ENCODE peak calls at places on chromosomes 4 and X, in five cellular contexts. L is CD8-positive, alpha-beta T cell; P is lung microvascular endothelial cell; H is stimulated activated CD8-positive, alpha-beta memory T cell treated with anti-CD3 and anti-CD28 coated beads, Interleukin-2, amount 100 ng/mL, for 48 hours; K is ELR. T is an unnamed sample.

GRCh38 chr4:139025841-139026240 is 10.3 kb downstream of the NOCT start:
- DNase-seq in L (no peak), P (no peak), H (no peak), K (peak), T (no peak)

GRCh38 chrX:152637649-152638442 is at the start of gene GABRQ:
- DNase-seq in L (no peak), P (peak), H (peak), K (no peak), T (peak)

GRCh38 chr4:52664479-52664878 is 5.4 kb upstream of the USP46 start:
- DNase-seq in L (no peak), P (no peak), H (no peak), K (no peak), T (no peak)

GRCh38 chr4:1501754-1502500 is 95.7 kb upstream of the NKX1-1 start:
- DNase-seq in L (no peak), P (no peak), H (no peak), K (no peak), T (no peak)

GRCh38 chr4:49032440-49033161 is 46.5 kb downstream of the CWH43 start:
- DNase-seq in L (no peak), P (peak), H (peak), K (peak), T (peak)

GRCh38 chr4:148980782-148981181 is 538.6 kb upstream of the NR3C2 start:
- DNase-seq in L (no peak), P (no peak), H (no peak), K (no peak), T (no peak)

GRCh38 chrX:17564689-17565409 is 172.4 kb upstream of the SCML1 start:
- DNase-seq in L (no peak), P (no peak), H (no peak), K (no peak), T (no peak)

GRCh38 chr4:170581969-170582368 is 492.2 kb upstream of the AADAT start:
- DNase-seq in L (no peak), P (no peak), H (no peak), K (no peak), T (no peak)

GRCh38 chr4:105158837-105159236 is 12.2 kb downstream of the TET2 start:
- DNase-seq in L (no peak), P (no peak), H (no peak), K (no peak), T (no peak)

GRCh38 chr4:150173854-150174398 is 95.7 kb downstream of the DCLK2 start:
- DNase-seq in L (no peak), P (peak), H (no peak), K (no peak), T (peak)

GRCh38 chr4:102614801-102615200 is 113.6 kb downstream of the NFKB1 start:
- DNase-seq in L (peak), P (peak), H (no peak), K (no peak), T (peak)

GRCh38 chr4:22500831-22501714 is 14.8 kb downstream of the ADGRA3 start:
- DNase-seq in L (no peak), P (peak), H (peak), K (peak), T (peak)

GRCh38 chr4:185127021-185127925 is 15.8 kb upstream of the SLC25A4 start:
- DNase-seq in L (no peak), P (peak), H (no peak), K (peak), T (peak)

GRCh38 chr4:36020351-36020750 is 224.0 kb downstream of the ARAP2 start:
- DNase-seq in L (no peak), P (no peak), H (no peak), K (no peak), T (no peak)

GRCh38 chr4:110249687-110250387 is 51.4 kb upstream of the ELOVL6 start:
- DNase-seq in L (no peak), P (no peak), H (no peak), K (no peak), T (no peak)

GRCh38 chr4:113524096-113524495 is 237.4 kb downstream of the CAMK2D start:
- DNase-seq in L (no peak), P (no peak), H (no peak), K (no peak), T (no peak)

GRCh38 chr4:26273308-26273980 is 47.4 kb upstream of the RBPJ start:
- DNase-seq in L (no peak), P (no peak), H (no peak), K (no peak), T (no peak)

GRCh38 chr4:74997942-74998341 is 65.0 kb downstream of the PARM1 start:
- DNase-seq in L (no peak), P (no peak), H (no peak), K (no peak), T (no peak)

GRCh38 chr4:1604706-1605205 is 79.4 kb downstream of the FAM53A start:
- DNase-seq in L (peak), P (no peak), H (no peak), K (no peak), T (no peak)

GRCh38 chrX:107826286-107827136 is 845 bp downstream of the MID2 start:
- DNase-seq in L (peak), P (peak), H (peak), K (peak), T (peak)

GRCh38 chr4:112219826-112220366 is 11.7 kb upstream of the AP1AR start:
- DNase-seq in L (no peak), P (no peak), H (no peak), K (no peak), T (no peak)

GRCh38 chr4:56430203-56430602 is 5.2 kb downstream of the PPAT start:
- DNase-seq in L (no peak), P (no peak), H (no peak), K (no peak), T (no peak)

GRCh38 chrX:125236955-125237354 is 82.7 kb upstream of the TEX13C start:
- DNase-seq in L (no peak), P (no peak), H (no peak), K (no peak), T (no peak)

GRCh38 chr4:38449506-38450174 is 214.4 kb upstream of the KLF3 start:
- DNase-seq in L (no peak), P (no peak), H (no peak), K (peak), T (no peak)

GRCh38 chrX:13463608-13464007 is 105.8 kb upstream of the EGFL6 start:
- DNase-seq in L (no peak), P (peak), H (no peak), K (peak), T (peak)

GRCh38 chr4:87425711-87426110 is 3.3 kb downstream of the NUDT9 start:
- DNase-seq in L (no peak), P (peak), H (no peak), K (peak), T (no peak)

GRCh38 chr4:6054162-6054922 is 36.1 kb upstream of the C4orf50 start:
- DNase-seq in L (no peak), P (no peak), H (no peak), K (no peak), T (no peak)

GRCh38 chrX:123959281-123960063 is 2.0 kb upstream of the STAG2 start:
- DNase-seq in L (peak), P (peak), H (no peak), K (peak), T (peak)

T was measured in dermis blood vessel endothelial cell.